ENCODE peak calls at places on chromosomes 12 and 14, in nine cellular contexts. One of them, this sample, is unnamed.

GRCh38 chr12:452667-453210 is 7.0 kb upstream of the B4GALNT3 start:
- DNase-seq in GM06990: peak; percentile 73
- DNase-seq in heart right ventricle: peak; percentile 25
- DNase-seq in HFFc6: no peak
- DNase-seq in uterus: no peak
- DNase-seq in CD4-positive, alpha-beta T cell: peak; percentile 42
- DNase-seq in A549: no peak
- DNase-seq in fibroblast of villous mesenchyme: no peak
- DNase-seq in lower leg skin: no peak
- DNase-seq in this sample: no peak

GRCh38 chr12:3255071-3255470 is 177.9 kb downstream of the TSPAN9 start:
- DNase-seq in lower leg skin: no peak
- DNase-seq in A549: no peak
- DNase-seq in fibroblast of villous mesenchyme: no peak
- DNase-seq in HFFc6: no peak
- DNase-seq in heart right ventricle: peak; percentile 70
- DNase-seq in GM06990: no peak
- DNase-seq in CD4-positive, alpha-beta T cell: no peak
- DNase-seq in uterus: no peak
- DNase-seq in this sample: no peak

GRCh38 chr14:55160989-55161388 is 30.4 kb downstream of the DLGAP5 start:
- DNase-seq in GM06990: no peak
- DNase-seq in fibroblast of villous mesenchyme: peak; percentile 57
- DNase-seq in CD4-positive, alpha-beta T cell: no peak
- DNase-seq in HFFc6: peak; percentile 22
- DNase-seq in uterus: no peak
- DNase-seq in lower leg skin: no peak
- DNase-seq in heart right ventricle: no peak
- DNase-seq in A549: peak; percentile 33
- DNase-seq in this sample: peak; percentile 48

GRCh38 chr14:75646762-75647161 is 13.9 kb downstream of the ERG28 start:
- DNase-seq in heart right ventricle: no peak
- DNase-seq in lower leg skin: no peak
- DNase-seq in uterus: no peak
- DNase-seq in GM06990: no peak
- DNase-seq in HFFc6: no peak
- DNase-seq in fibroblast of villous mesenchyme: peak; percentile 23
- DNase-seq in CD4-positive, alpha-beta T cell: no peak
- DNase-seq in A549: no peak
- DNase-seq in this sample: no peak

GRCh38 chr14:35932659-35933159 is 106.6 kb downstream of the BRMS1L start:
- DNase-seq in CD4-positive, alpha-beta T cell: no peak
- DNase-seq in heart right ventricle: no peak
- DNase-seq in fibroblast of villous mesenchyme: no peak
- DNase-seq in A549: no peak
- DNase-seq in HFFc6: no peak
- DNase-seq in lower leg skin: no peak
- DNase-seq in uterus: no peak
- DNase-seq in GM06990: peak; percentile 23
- DNase-seq in this sample: no peak

GRCh38 chr14:64920465-64920864 is 6.2 kb downstream of the CHURC1 start:
- DNase-seq in CD4-positive, alpha-beta T cell: no peak
- DNase-seq in HFFc6: no peak
- DNase-seq in A549: no peak
- DNase-seq in heart right ventricle: no peak
- DNase-seq in uterus: no peak
- DNase-seq in lower leg skin: no peak
- DNase-seq in fibroblast of villous mesenchyme: no peak
- DNase-seq in GM06990: no peak
- DNase-seq in this sample: no peak

GRCh38 chr12:128111951-128112350 is 155.0 kb upstream of the TMEM132C start:
- DNase-seq in CD4-positive, alpha-beta T cell: no peak
- DNase-seq in uterus: no peak
- DNase-seq in HFFc6: no peak
- DNase-seq in GM06990: no peak
- DNase-seq in A549: no peak
- DNase-seq in fibroblast of villous mesenchyme: no peak
- DNase-seq in lower leg skin: peak; percentile 54
- DNase-seq in heart right ventricle: no peak
- DNase-seq in this sample: no peak

GRCh38 chr12:121784460-121784859 is 9.0 kb downstream of the RHOF start:
- DNase-seq in CD4-positive, alpha-beta T cell: no peak
- DNase-seq in A549: peak; percentile 87
- DNase-seq in lower leg skin: no peak
- DNase-seq in heart right ventricle: no peak
- DNase-seq in fibroblast of villous mesenchyme: peak; percentile 73
- DNase-seq in uterus: peak; percentile 60
- DNase-seq in HFFc6: peak; percentile 87
- DNase-seq in GM06990: no peak
- DNase-seq in this sample: peak; percentile 78

GRCh38 chr12:49352351-49352750 is 5.7 kb downstream of the DNAJC22 start:
- DNase-seq in fibroblast of villous mesenchyme: no peak
- DNase-seq in CD4-positive, alpha-beta T cell: no peak
- DNase-seq in HFFc6: no peak
- DNase-seq in uterus: no peak
- DNase-seq in heart right ventricle: no peak
- DNase-seq in GM06990: no peak
- DNase-seq in A549: no peak
- DNase-seq in lower leg skin: no peak
- DNase-seq in this sample: no peak

GRCh38 chr12:117018276-117018675 is 80.9 kb downstream of the TESC start:
- DNase-seq in lower leg skin: peak; percentile 76
- DNase-seq in heart right ventricle: no peak
- DNase-seq in CD4-positive, alpha-beta T cell: no peak
- DNase-seq in GM06990: no peak
- DNase-seq in fibroblast of villous mesenchyme: no peak
- DNase-seq in uterus: no peak
- DNase-seq in A549: no peak
- DNase-seq in HFFc6: no peak
- DNase-seq in this sample: no peak

GRCh38 chr14:60085085-60085484 is 6.6 kb upstream of the PCNX4 start:
- DNase-seq in lower leg skin: no peak
- DNase-seq in HFFc6: no peak
- DNase-seq in heart right ventricle: no peak
- DNase-seq in uterus: no peak
- DNase-seq in fibroblast of villous mesenchyme: peak; percentile 32
- DNase-seq in GM06990: no peak
- DNase-seq in A549: no peak
- DNase-seq in CD4-positive, alpha-beta T cell: no peak
- DNase-seq in this sample: peak; percentile 17

GRCh38 chr14:39102969-39103957 is at the start of gene SEC23A:
- DNase-seq in heart right ventricle: peak; percentile 92
- DNase-seq in A549: peak; percentile 92
- DNase-seq in fibroblast of villous mesenchyme: peak; percentile 94
- DNase-seq in GM06990: peak; percentile 89
- DNase-seq in uterus: peak; percentile 88
- DNase-seq in CD4-positive, alpha-beta T cell: peak; percentile 73
- DNase-seq in lower leg skin: peak; percentile 98
- DNase-seq in HFFc6: peak; percentile 73
- DNase-seq in this sample: peak; percentile 58
- TF ChIP-seq CTCF in heart right ventricle: no peak
- TF ChIP-seq CTCF in A549: no peak
- TF ChIP-seq CTCF in fibroblast of villous mesenchyme: no peak
- TF ChIP-seq CTCF in GM06990: peak; percentile 7
- TF ChIP-seq CTCF in uterus: no peak
- TF ChIP-seq CTCF in CD4-positive, alpha-beta T cell: no peak
- TF ChIP-seq CTCF in lower leg skin: peak; percentile 8
- TF ChIP-seq CTCF in HFFc6: peak; percentile 26
- TF ChIP-seq CTCF in this sample: no peak

GRCh38 chr14:78566017-78566858 is 396.1 kb downstream of the NRXN3 start:
- DNase-seq in CD4-positive, alpha-beta T cell: peak; percentile 16
- DNase-seq in heart right ventricle: peak; percentile 79
- DNase-seq in uterus: peak; percentile 50
- DNase-seq in HFFc6: peak; percentile 79
- DNase-seq in lower leg skin: peak; percentile 93
- DNase-seq in A549: peak; percentile 62
- DNase-seq in fibroblast of villous mesenchyme: peak; percentile 44
- DNase-seq in GM06990: peak; percentile 36
- DNase-seq in this sample: peak; percentile 46

GRCh38 chr14:78567343-78567742 is 397.2 kb downstream of the NRXN3 start:
- DNase-seq in lower leg skin: no peak
- DNase-seq in A549: no peak
- DNase-seq in GM06990: no peak
- DNase-seq in fibroblast of villous mesenchyme: no peak
- DNase-seq in heart right ventricle: peak; percentile 3
- DNase-seq in uterus: no peak
- DNase-seq in HFFc6: peak; percentile 36
- DNase-seq in CD4-positive, alpha-beta T cell: no peak
- DNase-seq in this sample: no peak

GRCh38 chr14:78566859-78567172 is 396.6 kb downstream of the NRXN3 start:
- DNase-seq in fibroblast of villous mesenchyme: no peak
- DNase-seq in heart right ventricle: no peak
- DNase-seq in GM06990: no peak
- DNase-seq in CD4-positive, alpha-beta T cell: no peak
- DNase-seq in HFFc6: no peak
- DNase-seq in A549: no peak
- DNase-seq in lower leg skin: no peak
- DNase-seq in uterus: no peak
- DNase-seq in this sample: no peak
- TF ChIP-seq CTCF in fibroblast of villous mesenchyme: no peak
- TF ChIP-seq CTCF in heart right ventricle: no peak
- TF ChIP-seq CTCF in GM06990: no peak
- TF ChIP-seq CTCF in CD4-positive, alpha-beta T cell: no peak
- TF ChIP-seq CTCF in HFFc6: peak; percentile 41
- TF ChIP-seq CTCF in A549: no peak
- TF ChIP-seq CTCF in lower leg skin: no peak
- TF ChIP-seq CTCF in uterus: no peak
- TF ChIP-seq CTCF in this sample: peak; percentile 25

DNA sequence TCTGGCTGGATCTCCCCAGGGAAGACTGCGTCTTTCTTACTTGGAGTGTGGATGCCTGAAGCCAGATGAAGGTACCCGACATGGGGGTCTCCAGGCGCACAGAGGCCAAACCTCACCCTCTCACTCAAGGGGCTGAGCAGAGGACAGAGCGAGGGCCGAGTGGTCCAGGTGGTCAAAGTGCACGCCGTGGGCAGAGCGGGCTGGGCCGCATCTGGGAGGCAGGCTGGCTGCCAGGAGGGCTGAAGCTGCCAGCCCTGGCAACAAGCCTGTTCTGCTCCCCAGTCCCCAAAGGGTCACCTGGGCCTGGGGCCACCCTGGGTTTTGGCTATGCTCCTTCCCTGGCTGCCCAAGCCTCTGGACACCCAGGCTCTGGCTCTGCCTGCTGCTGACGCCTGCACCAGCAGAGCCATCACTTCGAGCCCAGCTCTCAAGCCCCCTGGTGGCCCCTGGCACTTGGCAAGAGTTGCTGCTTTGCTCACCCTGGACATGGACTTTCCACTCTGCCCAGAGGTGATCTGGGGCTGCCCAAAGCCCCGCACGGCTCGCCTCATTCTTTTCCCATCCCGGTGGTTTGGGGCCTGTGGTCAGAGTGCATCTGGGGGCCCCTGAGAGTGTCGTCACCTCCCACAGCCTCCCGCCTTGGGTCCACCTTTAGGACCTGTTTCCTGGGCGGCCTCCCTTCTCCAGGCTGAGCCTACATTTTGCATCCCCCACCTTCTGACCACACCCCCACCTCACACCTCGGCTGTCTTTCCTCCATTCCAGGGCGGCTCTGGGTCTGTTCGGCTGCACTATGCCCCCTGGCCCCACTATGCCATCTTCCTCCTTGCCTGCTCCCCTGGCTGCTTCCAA is 2.8 kb downstream of the ADSS1 start:
- DNase-seq in HFFc6: no peak
- DNase-seq in GM06990: no peak
- DNase-seq in CD4-positive, alpha-beta T cell: no peak
- DNase-seq in heart right ventricle: no peak
- DNase-seq in uterus: no peak
- DNase-seq in lower leg skin: no peak
- DNase-seq in fibroblast of villous mesenchyme: no peak
- DNase-seq in A549: peak; percentile 44
- DNase-seq in this sample: no peak
- TF ChIP-seq CTCF in HFFc6: peak; percentile 42
- TF ChIP-seq CTCF in GM06990: peak; percentile 22
- TF ChIP-seq CTCF in CD4-positive, alpha-beta T cell: no peak
- TF ChIP-seq CTCF in heart right ventricle: no peak
- TF ChIP-seq CTCF in uterus: no peak
- TF ChIP-seq CTCF in lower leg skin: no peak
- TF ChIP-seq CTCF in fibroblast of villous mesenchyme: peak; percentile 11
- TF ChIP-seq CTCF in A549: no peak
- TF ChIP-seq CTCF in this sample: no peak

GRCh38 chr12:45216297-45216982 is 545 bp downstream of the ANO6 start:
- DNase-seq in A549: peak; percentile 59
- DNase-seq in CD4-positive, alpha-beta T cell: peak; percentile 2
- DNase-seq in GM06990: peak; percentile 79
- DNase-seq in uterus: peak; percentile 52
- DNase-seq in heart right ventricle: peak; percentile 44
- DNase-seq in lower leg skin: peak; percentile 91
- DNase-seq in HFFc6: peak; percentile 19
- DNase-seq in fibroblast of villous mesenchyme: peak; percentile 51
- DNase-seq in this sample: peak; percentile 41

GRCh38 chr12:45215419-45216296 is at the start of gene ANO6:
- DNase-seq in A549: peak; percentile 93
- DNase-seq in uterus: peak; percentile 84
- DNase-seq in fibroblast of villous mesenchyme: peak; percentile 90
- DNase-seq in lower leg skin: peak; percentile 97
- DNase-seq in GM06990: peak; percentile 91
- DNase-seq in heart right ventricle: peak; percentile 88
- DNase-seq in HFFc6: peak; percentile 88
- DNase-seq in CD4-positive, alpha-beta T cell: peak; percentile 62
- DNase-seq in this sample: peak; percentile 74

GRCh38 chr12:45214071-45214470 is 1.8 kb upstream of the ANO6 start:
- DNase-seq in uterus: no peak
- DNase-seq in fibroblast of villous mesenchyme: no peak
- DNase-seq in heart right ventricle: no peak
- DNase-seq in HFFc6: no peak
- DNase-seq in A549: no peak
- DNase-seq in GM06990: no peak
- DNase-seq in lower leg skin: no peak
- DNase-seq in CD4-positive, alpha-beta T cell: no peak
- DNase-seq in this sample: no peak

GRCh38 chr12:45213107-45213506 is 2.8 kb upstream of the ANO6 start:
- DNase-seq in A549: no peak
- DNase-seq in fibroblast of villous mesenchyme: no peak
- DNase-seq in GM06990: no peak
- DNase-seq in uterus: no peak
- DNase-seq in heart right ventricle: no peak
- DNase-seq in CD4-positive, alpha-beta T cell: no peak
- DNase-seq in HFFc6: no peak
- DNase-seq in lower leg skin: no peak
- DNase-seq in this sample: no peak

DNA sequence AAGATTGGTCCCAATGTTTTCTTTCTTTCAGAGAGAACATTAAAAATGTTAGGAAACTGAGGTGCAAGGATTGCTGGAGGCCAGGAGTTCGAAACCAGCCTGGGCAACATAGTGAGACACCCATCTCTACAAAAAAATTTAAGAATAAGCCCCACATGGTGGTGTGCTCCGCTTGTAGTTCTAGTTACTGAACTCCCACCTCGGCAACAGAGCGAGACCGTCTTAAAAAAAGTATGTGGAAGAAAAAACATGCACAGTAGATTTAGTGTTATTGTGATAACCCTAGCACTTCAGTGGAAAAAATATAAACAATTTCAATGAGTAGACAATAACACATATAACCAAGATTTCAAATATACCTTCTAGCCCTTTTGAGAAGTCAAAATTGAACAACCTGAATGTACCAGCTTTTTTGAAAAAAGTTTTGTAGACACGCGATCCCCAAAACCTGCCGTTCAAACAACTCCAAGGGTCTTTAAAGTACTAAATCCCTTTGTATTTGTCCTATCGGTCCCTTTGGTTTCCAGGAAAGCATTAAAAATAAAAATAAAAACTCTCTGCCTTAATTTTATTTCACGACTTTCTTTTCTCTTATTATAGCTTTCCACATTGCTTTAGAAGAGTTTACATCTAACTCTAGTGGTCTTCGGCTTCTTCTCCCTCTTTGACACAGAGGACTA is 1.0 kb upstream of the ANO6 start:
- DNase-seq in A549: no peak
- DNase-seq in CD4-positive, alpha-beta T cell: no peak
- DNase-seq in GM06990: no peak
- DNase-seq in fibroblast of villous mesenchyme: peak; percentile 50
- DNase-seq in lower leg skin: no peak
- DNase-seq in uterus: peak; percentile 18
- DNase-seq in HFFc6: no peak
- DNase-seq in heart right ventricle: no peak
- DNase-seq in this sample: no peak
- TF ChIP-seq CTCF in A549: no peak
- TF ChIP-seq CTCF in CD4-positive, alpha-beta T cell: no peak
- TF ChIP-seq CTCF in GM06990: no peak
- TF ChIP-seq CTCF in fibroblast of villous mesenchyme: no peak
- TF ChIP-seq CTCF in lower leg skin: no peak
- TF ChIP-seq CTCF in uterus: no peak
- TF ChIP-seq CTCF in HFFc6: no peak
- TF ChIP-seq CTCF in heart right ventricle: no peak
- TF ChIP-seq CTCF in this sample: no peak

This sample was measured in RWPE1.